ENCODE peak calls at places on chromosomes 4 and X, in seven cellular contexts. M is adrenal gland; X is left ventricle myocardium superior; G is sciatic nerve; Q is activated effector memory CD4-positive, alpha-beta T cell treated with Interleukin-2 at 50 U/mL for 16 hours; W is HEK293T; H is ureter. A is an unnamed sample.

GRCh38 chr4:36269116-36269515 is 12.3 kb upstream of the DTHD1 start:
- DNase-seq in M (no peak), X (no peak), G (no peak), Q (no peak), W (no peak), H (no peak), A (peak; percentile 10)

GRCh38 chr4:164730705-164731393 is 23.1 kb upstream of the SMIM31 start:
- DNase-seq in M (no peak), X (no peak), G (no peak), Q (no peak), W (no peak), H (no peak), A (no peak)

GRCh38 chr4:154534296-154534695 is 15.9 kb downstream of the PLRG1 start:
- DNase-seq in M (no peak), X (no peak), G (no peak), Q (no peak), W (no peak), H (no peak), A (no peak)

GRCh38 chr4:24372341-24372740 is 212.0 kb downstream of the DHX15 start:
- DNase-seq in M (no peak), X (no peak), G (no peak), Q (no peak), W (no peak), H (no peak), A (no peak)

GRCh38 chr4:18736551-18736950 is 715.0 kb upstream of the LCORL start:
- DNase-seq in M (no peak), X (no peak), G (no peak), Q (no peak), W (no peak), H (no peak), A (no peak)

GRCh38 chr4:55291227-55291629 is 54.8 kb upstream of the SRD5A3 start:
- DNase-seq in M (no peak), X (peak; percentile 83), G (no peak), Q (no peak), W (no peak), H (no peak), A (no peak)

GRCh38 chr4:29278580-29278979 is 1441.6 kb upstream of the PCDH7 start:
- DNase-seq in M (no peak), X (no peak), G (no peak), Q (no peak), W (no peak), H (no peak), A (no peak)

GRCh38 chr4:26727849-26728248 is 132.8 kb upstream of the STIM2 start:
- DNase-seq in M (no peak), X (no peak), G (no peak), Q (no peak), W (no peak), H (no peak), A (no peak)

GRCh38 chrX:349196-349595 is 30.6 kb upstream of the GTPBP6 start:
- DNase-seq in M (peak; percentile 87), X (peak; percentile 30), G (no peak), Q (no peak), W (no peak), H (no peak), A (no peak)

GRCh38 chr4:79325436-79325835 is 425 bp downstream of the NAA11 start:
- DNase-seq in M (no peak), X (no peak), G (no peak), Q (no peak), W (no peak), H (no peak), A (no peak)